ENCODE peak calls at places on chromosomes 5 and 9, in ten cellular contexts. Q is fibroblast of lung, V is GM23338, F is HCT116, E is K562, H is IMR-90, K is heart left ventricle, P is prostate gland, W is transverse colon, D is ovary. G is an unnamed sample.

GRCh38 chr9:77991191-77991590 is 40.4 kb downstream of the GNAQ start:
- DNase-seq in Q (no peak), V (no peak), F (no peak), E (no peak), H (no peak), K (no peak), P (no peak), W (no peak), D (no peak), G (no peak)

GRCh38 chr9:111926421-111926875 is 29.8 kb downstream of the UGCG start:
- DNase-seq in Q (peak; percentile 64), V (no peak), F (no peak), E (no peak), H (peak; percentile 70), K (no peak), P (no peak), W (peak; percentile 64), D (no peak), G (peak; percentile 53)

GRCh38 chr5:102919211-102919610 is 164.1 kb downstream of the PAM start:
- DNase-seq in Q (no peak), V (no peak), F (no peak), E (no peak), H (no peak), K (no peak), P (no peak), W (no peak), D (no peak), G (no peak)

GRCh38 chr5:28499764-28500290 is 1461.4 kb upstream of the CDH9 start:
- DNase-seq in Q (peak; percentile 59), V (no peak), F (no peak), E (no peak), H (no peak), K (no peak), P (no peak), W (no peak), D (no peak), G (no peak)

GRCh38 chr5:52999357-52999949 is 10.3 kb downstream of the ITGA2 start:
- DNase-seq in Q (peak; percentile 63), V (no peak), F (no peak), E (no peak), H (peak; percentile 83), K (no peak), P (no peak), W (no peak), D (no peak), G (no peak)

GRCh38 chr9:15231788-15232635 is 75.0 kb downstream of the TTC39B start:
- DNase-seq in Q (peak; percentile 37), V (peak; percentile 84), F (peak; percentile 29), E (peak; percentile 45), H (no peak), K (no peak), P (no peak), W (no peak), D (no peak), G (no peak)

GRCh38 chr9:105127863-105128220 is 116.6 kb upstream of the SLC44A1 start:
- DNase-seq in Q (peak; percentile 80), V (no peak), F (no peak), E (no peak), H (peak; percentile 25), K (no peak), P (no peak), W (no peak), D (no peak), G (no peak)

GRCh38 chr9:77215874-77216273 is 38.5 kb downstream of the VPS13A start:
- DNase-seq in Q (peak; percentile 8), V (peak; percentile 19), F (no peak), E (peak; percentile 3), H (peak; percentile 55), K (no peak), P (no peak), W (no peak), D (no peak), G (no peak)

GRCh38 chr9:112239284-112239683 is 64.2 kb upstream of the SUSD1 start:
- DNase-seq in Q (no peak), V (peak; percentile 35), F (peak; percentile 7), E (no peak), H (no peak), K (no peak), P (no peak), W (peak; percentile 18), D (no peak), G (no peak)

GRCh38 chr5:132824426-132824825 is 6.0 kb downstream of the SHROOM1 start:
- DNase-seq in Q (no peak), V (no peak), F (no peak), E (no peak), H (no peak), K (no peak), P (no peak), W (no peak), D (no peak), G (no peak)

GRCh38 chr5:132825165-132825823 is 5.2 kb downstream of the SHROOM1 start:
- DNase-seq in Q (no peak), V (peak; percentile 76), F (no peak), E (no peak), H (no peak), K (no peak), P (no peak), W (no peak), D (no peak), G (no peak)

GRCh38 chr5:132822650-132823480 is 7.6 kb downstream of the SHROOM1 start:
- DNase-seq in Q (peak; percentile 56), V (peak; percentile 88), F (no peak), E (no peak), H (no peak), K (no peak), P (no peak), W (no peak), D (peak; percentile 58), G (peak; percentile 51)

GRCh38 chr5:132821791-132822190 is 8.7 kb downstream of the SHROOM1 start:
- DNase-seq in Q (peak; percentile 62), V (no peak), F (no peak), E (no peak), H (peak; percentile 87), K (no peak), P (no peak), W (no peak), D (no peak), G (no peak)

DNA sequence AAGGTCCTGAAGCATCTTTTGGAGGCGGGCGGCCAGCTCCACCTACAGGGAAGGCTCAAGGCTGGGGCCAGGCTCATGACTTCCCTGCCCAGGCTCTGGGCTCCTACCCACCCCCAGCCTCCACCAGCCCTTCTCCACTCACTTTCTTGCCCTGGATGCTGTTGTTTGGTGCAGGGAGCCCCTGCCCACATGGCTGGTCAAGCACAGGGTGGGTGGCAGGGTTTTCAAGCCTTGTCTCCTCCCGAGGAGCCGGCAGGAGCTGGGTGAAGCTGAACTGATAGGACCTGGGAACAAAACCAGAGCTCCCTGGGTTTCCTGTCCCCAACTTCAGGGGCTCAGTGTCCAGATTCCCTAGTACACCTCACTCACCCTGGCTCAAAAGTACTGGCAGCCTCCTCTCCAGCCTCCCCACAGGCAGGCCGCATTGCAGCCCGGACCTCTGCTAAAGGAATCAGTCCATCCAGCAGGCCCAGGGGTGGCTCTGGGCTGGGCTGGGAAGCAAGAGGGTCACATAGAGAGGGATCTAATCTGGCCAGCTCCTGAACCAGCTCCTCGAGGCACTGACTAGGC is 6.9 kb downstream of the SHROOM1 start:
- DNase-seq in Q (no peak), V (no peak), F (no peak), E (no peak), H (no peak), K (no peak), P (no peak), W (no peak), D (no peak), G (no peak)
- H3K4me3 ChIP-seq in Q (no peak overlapping the region), V (peak overlapping the region; percentile 48), F (no peak overlapping the region), E (no peak overlapping the region), H (no peak overlapping the region), K (peak overlapping the region; percentile 22), P (no peak overlapping the region), W (no peak overlapping the region), D (no peak overlapping the region), G (peak overlapping the region; percentile 5)

GRCh38 chr5:128838631-128839030 is 126.7 kb upstream of the SLC27A6 start:
- DNase-seq in Q (no peak), V (peak; percentile 18), F (no peak), E (no peak), H (no peak), K (no peak), P (no peak), W (no peak), D (no peak), G (no peak)
- H3K4me1 ChIP-seq in Q (no peaks in the 10 kb centered on the region), V (no peaks in the 10 kb centered on the region), F (no peaks in the 10 kb centered on the region), E (no peaks in the 10 kb centered on the region), H (no peaks in the 10 kb centered on the region), K (no peaks in the 10 kb centered on the region), P (no peaks in the 10 kb centered on the region), W (no peaks in the 10 kb centered on the region), D (no peaks in the 10 kb centered on the region), G (no peaks in the 10 kb centered on the region)

GRCh38 chr9:950139-950538 is 26.3 kb upstream of the DMRT3 start:
- DNase-seq in Q (no peak), V (peak; percentile 30), F (no peak), E (no peak), H (no peak), K (no peak), P (no peak), W (no peak), D (no peak), G (no peak)
- TF ChIP-seq CTCF in Q (no peak), V (peak; percentile 62), F (no peak), E (no peak), H (no peak), K (no peak), P (no peak), W (no peak), D (no peak), G (no peak)

GRCh38 chr5:170257370-170257769 is 24.6 kb downstream of the C5orf58 start:
- DNase-seq in Q (no peak), V (no peak), F (no peak), E (no peak), H (no peak), K (no peak), P (no peak), W (no peak), D (no peak), G (no peak)
- H3K4me3 ChIP-seq in Q (no peak overlapping the region), V (no peak overlapping the region), F (no peak overlapping the region), E (no peak overlapping the region), H (no peak overlapping the region), K (no peak overlapping the region), P (no peak overlapping the region), W (no peak overlapping the region), D (no peak overlapping the region), G (no peak overlapping the region)

DNA sequence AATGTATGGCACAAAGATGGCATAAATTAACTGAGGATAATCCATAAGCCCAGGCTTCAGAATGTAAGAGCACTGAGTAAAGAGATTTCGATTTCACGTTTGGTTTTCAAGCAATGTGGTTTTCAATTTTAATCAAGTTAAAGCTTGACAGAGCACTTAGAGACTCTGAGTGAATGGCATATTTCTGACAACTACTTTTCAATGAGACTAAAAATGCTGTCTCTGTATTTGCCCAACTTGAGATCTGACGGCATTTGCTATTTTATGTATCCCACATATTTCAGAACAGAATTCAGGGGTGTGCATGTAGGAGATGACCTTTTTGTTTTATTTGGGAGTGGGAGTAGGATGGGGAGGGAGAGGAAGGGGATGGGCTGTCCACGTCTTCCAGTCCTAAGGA is 280.3 kb upstream of the PANK3 start:
- DNase-seq in Q (no peak), V (no peak), F (no peak), E (no peak), H (no peak), K (no peak), P (no peak), W (no peak), D (no peak), G (no peak)
- H3K4me1 ChIP-seq in Q (no peaks in the 10 kb centered on the region), V (no peaks in the 10 kb centered on the region), F (no peaks in the 10 kb centered on the region), E (no peaks in the 10 kb centered on the region), H (no peaks in the 10 kb centered on the region), K (no peaks in the 10 kb centered on the region), P (no peaks in the 10 kb centered on the region), W (no peaks in the 10 kb centered on the region), D (no peaks in the 10 kb centered on the region), G (no peaks in the 10 kb centered on the region)